ENCODE peak calls at places on chromosomes 6 and 20, in six cellular contexts. One of them, this sample, is unnamed.

GRCh38 chr20:64010711-64011237 is 25.2 kb upstream of the C20orf204 start:
- DNase-seq in hepatocyte: no peak
- DNase-seq in kidney: no peak
- DNase-seq in pancreas: no peak
- DNase-seq in body of pancreas: no peak
- DNase-seq in neural progenitor cell: no peak
- DNase-seq in this sample: no peak

GRCh38 chr6:78436335-78436734 is 431.0 kb upstream of the IRAK1BP1 start:
- DNase-seq in neural progenitor cell: peak; percentile 7
- DNase-seq in hepatocyte: peak; percentile 4
- DNase-seq in body of pancreas: no peak
- DNase-seq in kidney: no peak
- DNase-seq in pancreas: no peak
- DNase-seq in this sample: no peak

GRCh38 chr20:5657190-5657872 is 92.9 kb upstream of the SHLD1 start:
- DNase-seq in hepatocyte: peak; percentile 65
- DNase-seq in body of pancreas: no peak
- DNase-seq in kidney: peak; percentile 71
- DNase-seq in neural progenitor cell: no peak
- DNase-seq in pancreas: no peak
- DNase-seq in this sample: peak; percentile 97

GRCh38 chr6:32095338-32096086 is 13.6 kb downstream of the TNXB start:
- DNase-seq in pancreas: no peak
- DNase-seq in kidney: no peak
- DNase-seq in neural progenitor cell: no peak
- DNase-seq in hepatocyte: no peak
- DNase-seq in body of pancreas: no peak
- DNase-seq in this sample: no peak

GRCh38 chr20:59013959-59014608 is 5.1 kb upstream of the TUBB1 start:
- DNase-seq in pancreas: no peak
- DNase-seq in kidney: peak; percentile 59
- DNase-seq in neural progenitor cell: no peak
- DNase-seq in body of pancreas: no peak
- DNase-seq in hepatocyte: no peak
- DNase-seq in this sample: no peak

GRCh38 chr20:10573273-10573950 is 100.4 kb downstream of the JAG1 start:
- DNase-seq in body of pancreas: no peak
- DNase-seq in hepatocyte: no peak
- DNase-seq in pancreas: no peak
- DNase-seq in neural progenitor cell: no peak
- DNase-seq in kidney: no peak
- DNase-seq in this sample: peak; percentile 40

GRCh38 chr6:28862077-28862476 is 61.7 kb downstream of the TRIM27 start:
- DNase-seq in neural progenitor cell: no peak
- DNase-seq in body of pancreas: no peak
- DNase-seq in hepatocyte: no peak
- DNase-seq in pancreas: no peak
- DNase-seq in kidney: no peak
- DNase-seq in this sample: no peak

GRCh38 chr20:50318709-50319108 is 128.1 kb downstream of the CEBPB start:
- DNase-seq in hepatocyte: no peak
- DNase-seq in neural progenitor cell: no peak
- DNase-seq in kidney: no peak
- DNase-seq in body of pancreas: no peak
- DNase-seq in pancreas: no peak
- DNase-seq in this sample: no peak

GRCh38 chr6:71502961-71503360 is 214.3 kb downstream of the OGFRL1 start:
- DNase-seq in body of pancreas: no peak
- DNase-seq in kidney: no peak
- DNase-seq in pancreas: no peak
- DNase-seq in neural progenitor cell: no peak
- DNase-seq in hepatocyte: no peak
- DNase-seq in this sample: no peak

GRCh38 chr6:6724319-6725119 is 136.0 kb downstream of the LY86 start:
- DNase-seq in pancreas: peak; percentile 75
- DNase-seq in kidney: peak; percentile 91
- DNase-seq in body of pancreas: peak; percentile 76
- DNase-seq in hepatocyte: peak; percentile 84
- DNase-seq in neural progenitor cell: peak; percentile 86
- DNase-seq in this sample: no peak

DNA sequence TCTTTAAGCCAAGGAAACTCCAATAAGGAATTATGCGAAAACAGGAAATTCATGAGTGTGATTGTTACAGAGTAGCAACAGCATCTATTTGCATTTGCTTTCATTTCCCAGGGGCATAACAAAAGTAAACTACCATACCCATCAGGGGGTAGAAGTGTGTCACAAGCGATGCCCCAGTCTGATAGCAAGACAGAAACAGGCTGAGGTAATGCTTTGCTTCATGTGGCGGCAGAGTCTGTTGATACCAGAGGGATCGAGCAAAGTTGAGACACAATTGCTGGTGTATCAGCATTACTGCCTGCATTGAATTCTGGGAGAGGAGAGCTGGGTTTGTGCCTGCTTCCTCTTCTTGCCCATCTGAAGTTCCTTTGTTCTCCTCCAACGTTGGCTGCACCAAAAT is 51.2 kb upstream of the LYRM2 start:
- DNase-seq in kidney: no peak
- DNase-seq in hepatocyte: no peak
- DNase-seq in neural progenitor cell: peak; percentile 9
- DNase-seq in pancreas: no peak
- DNase-seq in body of pancreas: no peak
- DNase-seq in this sample: no peak
- H3K27ac ChIP-seq in kidney: no peak overlapping the region
- H3K27ac ChIP-seq in hepatocyte: no peak overlapping the region
- H3K27ac ChIP-seq in neural progenitor cell: no peak overlapping the region
- H3K27ac ChIP-seq in pancreas: no peak overlapping the region
- H3K27ac ChIP-seq in body of pancreas: no peak overlapping the region
- H3K27ac ChIP-seq in this sample: no peak overlapping the region

GRCh38 chr20:44731657-44732056 is 14.0 kb upstream of the KCNK15 start:
- DNase-seq in kidney: peak; percentile 44
- DNase-seq in hepatocyte: no peak
- DNase-seq in neural progenitor cell: no peak
- DNase-seq in pancreas: no peak
- DNase-seq in body of pancreas: no peak
- DNase-seq in this sample: no peak

GRCh38 chr20:44727039-44727438 is 11.9 kb downstream of the CCN5 start:
- DNase-seq in neural progenitor cell: no peak
- DNase-seq in body of pancreas: no peak
- DNase-seq in pancreas: no peak
- DNase-seq in kidney: peak; percentile 66
- DNase-seq in hepatocyte: no peak
- DNase-seq in this sample: no peak

GRCh38 chr20:44730441-44730840 is 15.2 kb upstream of the KCNK15 start:
- DNase-seq in pancreas: no peak
- DNase-seq in kidney: no peak
- DNase-seq in hepatocyte: peak; percentile 45
- DNase-seq in body of pancreas: no peak
- DNase-seq in neural progenitor cell: no peak
- DNase-seq in this sample: peak; percentile 74

GRCh38 chr20:44725852-44726251 is 10.7 kb downstream of the CCN5 start:
- DNase-seq in hepatocyte: no peak
- DNase-seq in body of pancreas: no peak
- DNase-seq in pancreas: no peak
- DNase-seq in kidney: no peak
- DNase-seq in neural progenitor cell: no peak
- DNase-seq in this sample: no peak

DNA sequence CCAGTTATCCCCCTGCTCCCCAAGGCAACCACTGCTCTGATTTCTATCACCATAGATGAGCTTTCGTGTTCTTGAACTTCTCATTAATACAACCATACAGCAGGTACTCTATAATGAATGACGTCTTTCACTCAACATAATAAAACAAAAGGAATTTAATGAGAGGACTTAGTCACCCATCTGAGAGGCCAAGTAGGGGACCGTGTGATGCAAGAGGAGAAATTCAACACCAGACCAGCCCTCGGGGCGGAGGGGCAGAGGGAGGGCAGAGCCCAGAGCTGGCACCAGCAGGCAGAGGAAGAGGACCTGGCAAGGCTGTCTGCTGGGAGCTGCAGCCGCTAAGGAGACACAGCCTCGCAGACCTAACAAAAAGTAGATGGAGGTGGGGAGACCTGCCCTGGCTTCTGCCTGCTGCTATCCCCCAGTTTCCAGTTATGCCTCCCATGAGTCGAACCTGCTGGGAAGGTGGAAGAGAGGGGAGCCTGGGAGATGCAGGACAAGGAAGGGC is 13.7 kb downstream of the CCN5 start:
- DNase-seq in hepatocyte: peak; percentile 71
- DNase-seq in body of pancreas: peak; percentile 26
- DNase-seq in kidney: peak; percentile 91
- DNase-seq in neural progenitor cell: peak; percentile 36
- DNase-seq in pancreas: no peak
- DNase-seq in this sample: peak; percentile 64
- H3K27ac ChIP-seq in hepatocyte: peak overlapping the region; percentile 29
- H3K27ac ChIP-seq in body of pancreas: no peak overlapping the region
- H3K27ac ChIP-seq in kidney: no peak overlapping the region
- H3K27ac ChIP-seq in neural progenitor cell: no peak overlapping the region
- H3K27ac ChIP-seq in pancreas: no peak overlapping the region
- H3K27ac ChIP-seq in this sample: peak overlapping the region; percentile 32

DNA sequence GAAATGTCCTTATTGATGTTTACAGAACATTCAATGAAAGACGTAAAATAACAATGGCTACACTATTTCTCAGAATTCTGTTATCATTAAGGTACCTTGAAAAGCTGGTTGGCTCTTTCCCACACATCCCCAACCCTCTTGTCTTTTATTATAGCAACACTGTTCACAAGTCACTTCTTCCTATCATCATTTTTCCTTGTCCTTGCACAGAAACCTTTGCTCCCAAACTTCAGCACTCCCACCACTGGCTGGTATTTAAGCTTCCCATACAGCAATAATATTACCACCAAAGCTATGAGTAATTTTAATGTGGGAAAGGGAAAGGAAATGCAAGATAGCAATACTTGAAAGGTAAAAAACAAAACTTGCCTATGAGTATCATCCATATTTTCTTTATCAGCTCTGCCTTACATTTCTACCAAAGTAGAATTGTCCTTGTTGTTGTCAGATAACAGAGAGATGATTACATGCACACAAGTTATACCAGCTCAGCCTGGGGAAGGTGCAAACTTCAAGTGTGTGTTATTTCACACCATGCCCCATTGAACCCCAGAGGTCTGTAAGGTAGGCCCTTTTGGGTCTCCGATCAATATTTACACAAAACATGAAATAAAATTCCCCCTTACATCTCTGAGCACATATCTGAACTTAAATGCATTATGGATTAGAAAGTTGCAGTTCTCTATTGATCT is 32.2 kb downstream of the ARHGAP18 start:
- DNase-seq in body of pancreas: no peak
- DNase-seq in kidney: no peak
- DNase-seq in pancreas: no peak
- DNase-seq in hepatocyte: no peak
- DNase-seq in neural progenitor cell: no peak
- DNase-seq in this sample: no peak
- H3K27ac ChIP-seq in body of pancreas: no peak overlapping the region
- H3K27ac ChIP-seq in kidney: no peak overlapping the region
- H3K27ac ChIP-seq in pancreas: no peak overlapping the region
- H3K27ac ChIP-seq in hepatocyte: no peak overlapping the region
- H3K27ac ChIP-seq in neural progenitor cell: no peak overlapping the region
- H3K27ac ChIP-seq in this sample: no peak overlapping the region

GRCh38 chr6:165930668-165931067 is 237.0 kb downstream of the TBXT start:
- DNase-seq in hepatocyte: no peak
- DNase-seq in body of pancreas: no peak
- DNase-seq in neural progenitor cell: no peak
- DNase-seq in kidney: no peak
- DNase-seq in pancreas: no peak
- DNase-seq in this sample: no peak
- H3K27ac ChIP-seq in hepatocyte: no peak overlapping the region
- H3K27ac ChIP-seq in body of pancreas: no peak overlapping the region
- H3K27ac ChIP-seq in neural progenitor cell: no peak overlapping the region
- H3K27ac ChIP-seq in kidney: no peak overlapping the region
- H3K27ac ChIP-seq in pancreas: no peak overlapping the region
- H3K27ac ChIP-seq in this sample: no peak overlapping the region

GRCh38 chr6:56437171-56437900 is 190.0 kb upstream of the COL21A1 start:
- DNase-seq in neural progenitor cell: no peak
- DNase-seq in body of pancreas: no peak
- DNase-seq in kidney: no peak
- DNase-seq in hepatocyte: no peak
- DNase-seq in pancreas: no peak
- DNase-seq in this sample: peak; percentile 27

GRCh38 chr6:56432194-56432593 is 184.8 kb upstream of the COL21A1 start:
- DNase-seq in pancreas: no peak
- DNase-seq in hepatocyte: no peak
- DNase-seq in body of pancreas: no peak
- DNase-seq in neural progenitor cell: no peak
- DNase-seq in kidney: no peak
- DNase-seq in this sample: no peak

GRCh38 chr6:56435326-56435725 is 187.9 kb upstream of the COL21A1 start:
- DNase-seq in hepatocyte: no peak
- DNase-seq in kidney: no peak
- DNase-seq in neural progenitor cell: no peak
- DNase-seq in pancreas: no peak
- DNase-seq in body of pancreas: no peak
- DNase-seq in this sample: no peak

GRCh38 chr6:56433119-56433518 is 185.7 kb upstream of the COL21A1 start:
- DNase-seq in kidney: no peak
- DNase-seq in pancreas: peak; percentile 38
- DNase-seq in body of pancreas: no peak
- DNase-seq in neural progenitor cell: no peak
- DNase-seq in hepatocyte: no peak
- DNase-seq in this sample: no peak

GRCh38 chr6:56435754-56436153 is 188.4 kb upstream of the COL21A1 start:
- DNase-seq in kidney: no peak
- DNase-seq in pancreas: no peak
- DNase-seq in hepatocyte: no peak
- DNase-seq in body of pancreas: no peak
- DNase-seq in neural progenitor cell: no peak
- DNase-seq in this sample: no peak
- H3K27ac ChIP-seq in kidney: no peak overlapping the region
- H3K27ac ChIP-seq in pancreas: no peak overlapping the region
- H3K27ac ChIP-seq in hepatocyte: no peak overlapping the region
- H3K27ac ChIP-seq in body of pancreas: no peak overlapping the region
- H3K27ac ChIP-seq in neural progenitor cell: no peak overlapping the region
- H3K27ac ChIP-seq in this sample: no peak overlapping the region

GRCh38 chr6:27007020-27007419 is 240.5 kb upstream of the PRSS16 start:
- DNase-seq in hepatocyte: no peak
- DNase-seq in neural progenitor cell: no peak
- DNase-seq in kidney: no peak
- DNase-seq in pancreas: no peak
- DNase-seq in body of pancreas: no peak
- DNase-seq in this sample: no peak

DNA sequence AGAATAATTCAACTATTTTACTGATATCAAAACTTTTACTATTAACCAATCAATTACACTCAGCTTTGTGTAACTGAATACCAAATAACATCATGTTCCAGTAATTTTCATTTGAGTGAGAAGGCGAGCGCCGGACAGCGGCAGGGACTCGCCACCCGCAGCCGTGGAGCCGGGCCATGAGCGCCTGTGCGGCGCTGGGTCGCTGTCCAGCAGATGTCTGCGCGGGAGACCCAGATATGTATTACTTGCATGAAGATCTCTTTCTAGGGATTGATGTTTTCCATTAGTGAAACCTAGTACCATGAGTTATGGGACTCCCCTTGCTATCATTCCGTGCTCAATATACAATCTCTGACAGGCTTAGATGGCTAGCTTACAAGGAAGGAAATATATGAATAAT is 245.1 kb upstream of the PRSS16 start:
- DNase-seq in body of pancreas: no peak
- DNase-seq in hepatocyte: no peak
- DNase-seq in neural progenitor cell: no peak
- DNase-seq in kidney: no peak
- DNase-seq in pancreas: no peak
- DNase-seq in this sample: no peak
- H3K27ac ChIP-seq in body of pancreas: no peak overlapping the region
- H3K27ac ChIP-seq in hepatocyte: no peak overlapping the region
- H3K27ac ChIP-seq in neural progenitor cell: no peak overlapping the region
- H3K27ac ChIP-seq in kidney: no peak overlapping the region
- H3K27ac ChIP-seq in pancreas: no peak overlapping the region
- H3K27ac ChIP-seq in this sample: no peak overlapping the region